ENCODE peak calls at places on chromosomes 2 and 18, in seven cellular contexts. One of them, this sample, is unnamed.
A peak's percentile ranks its signal among the peaks of the same experiment; 100 is the strongest.

GRCh38 chr2:61924895-61925663 is 19.6 kb downstream of the COMMD1 start:
- DNase-seq in HCT116: no peak
- DNase-seq in mucosa of descending colon: no peak
- DNase-seq in IMR-90: no peak
- DNase-seq in BJ: no peak
- DNase-seq in WERI-Rb-1: no peak
- DNase-seq in left ventricle myocardium inferior: no peak
- DNase-seq in this sample: no peak

GRCh38 chr2:94602466-94602865 is 268.8 kb upstream of the TEKT4 start:
- DNase-seq in mucosa of descending colon: no peak
- DNase-seq in IMR-90: no peak
- DNase-seq in left ventricle myocardium inferior: no peak
- DNase-seq in BJ: no peak
- DNase-seq in WERI-Rb-1: no peak
- DNase-seq in HCT116: no peak
- DNase-seq in this sample: no peak

GRCh38 chr2:232870002-232870765 is at the start of gene SNORC:
- DNase-seq in BJ: no peak
- DNase-seq in HCT116: no peak
- DNase-seq in WERI-Rb-1: no peak
- DNase-seq in mucosa of descending colon: no peak
- DNase-seq in left ventricle myocardium inferior: no peak
- DNase-seq in IMR-90: no peak
- DNase-seq in this sample: no peak

GRCh38 chr18:75492897-75493296 is 65.4 kb upstream of the SMIM21 start:
- DNase-seq in HCT116: no peak
- DNase-seq in IMR-90: no peak
- DNase-seq in left ventricle myocardium inferior: no peak
- DNase-seq in mucosa of descending colon: no peak
- DNase-seq in BJ: no peak
- DNase-seq in WERI-Rb-1: no peak
- DNase-seq in this sample: no peak

GRCh38 chr2:221570321-221571107 is 1.6 kb downstream of the EPHA4 start:
- DNase-seq in left ventricle myocardium inferior: no peak
- DNase-seq in WERI-Rb-1: peak; percentile 47
- DNase-seq in HCT116: no peak
- DNase-seq in BJ: no peak
- DNase-seq in mucosa of descending colon: peak; percentile 40
- DNase-seq in IMR-90: peak; percentile 31
- DNase-seq in this sample: peak; percentile 4

GRCh38 chr2:165911231-165911630 is 42.3 kb downstream of the TTC21B start:
- DNase-seq in IMR-90: peak; percentile 80
- DNase-seq in WERI-Rb-1: no peak
- DNase-seq in mucosa of descending colon: no peak
- DNase-seq in left ventricle myocardium inferior: no peak
- DNase-seq in HCT116: no peak
- DNase-seq in BJ: peak; percentile 45
- DNase-seq in this sample: no peak

GRCh38 chr18:53380063-53380639 is 844.3 kb downstream of the MBD2 start:
- DNase-seq in IMR-90: peak; percentile 31
- DNase-seq in left ventricle myocardium inferior: no peak
- DNase-seq in WERI-Rb-1: no peak
- DNase-seq in mucosa of descending colon: no peak
- DNase-seq in HCT116: peak; percentile 19
- DNase-seq in BJ: no peak
- DNase-seq in this sample: no peak

GRCh38 chr2:209368924-209369323 is 54.9 kb upstream of the MAP2 start:
- DNase-seq in mucosa of descending colon: peak; percentile 69
- DNase-seq in WERI-Rb-1: no peak
- DNase-seq in left ventricle myocardium inferior: peak; percentile 16
- DNase-seq in IMR-90: peak; percentile 58
- DNase-seq in HCT116: peak; percentile 97
- DNase-seq in BJ: peak; percentile 86
- DNase-seq in this sample: no peak

GRCh38 chr2:118122768-118123335 is 34.6 kb downstream of the INSIG2 start:
- DNase-seq in IMR-90: no peak
- DNase-seq in HCT116: peak; percentile 40
- DNase-seq in BJ: no peak
- DNase-seq in mucosa of descending colon: peak; percentile 18
- DNase-seq in WERI-Rb-1: no peak
- DNase-seq in left ventricle myocardium inferior: no peak
- DNase-seq in this sample: no peak

GRCh38 chr18:27185897-27186296 is 789 bp upstream of the CHST9 start:
- DNase-seq in IMR-90: no peak
- DNase-seq in BJ: no peak
- DNase-seq in HCT116: no peak
- DNase-seq in mucosa of descending colon: no peak
- DNase-seq in left ventricle myocardium inferior: no peak
- DNase-seq in WERI-Rb-1: no peak
- DNase-seq in this sample: no peak

GRCh38 chr18:75588412-75588811 is 160.9 kb upstream of the SMIM21 start:
- DNase-seq in IMR-90: no peak
- DNase-seq in BJ: no peak
- DNase-seq in WERI-Rb-1: no peak
- DNase-seq in HCT116: no peak
- DNase-seq in left ventricle myocardium inferior: no peak
- DNase-seq in mucosa of descending colon: no peak
- DNase-seq in this sample: no peak

GRCh38 chr2:109188485-109188868 is 59.5 kb downstream of the SH3RF3 start:
- DNase-seq in mucosa of descending colon: no peak
- DNase-seq in IMR-90: no peak
- DNase-seq in BJ: no peak
- DNase-seq in HCT116: no peak
- DNase-seq in WERI-Rb-1: no peak
- DNase-seq in left ventricle myocardium inferior: no peak
- DNase-seq in this sample: no peak

GRCh38 chr18:80105369-80106167 is 3.5 kb upstream of the ADNP2 start:
- DNase-seq in mucosa of descending colon: no peak
- DNase-seq in left ventricle myocardium inferior: no peak
- DNase-seq in BJ: no peak
- DNase-seq in IMR-90: no peak
- DNase-seq in HCT116: no peak
- DNase-seq in WERI-Rb-1: no peak
- DNase-seq in this sample: peak; percentile 18

GRCh38 chr2:84249140-84249539 is 209.9 kb downstream of the SUCLG1 start:
- DNase-seq in IMR-90: no peak
- DNase-seq in BJ: no peak
- DNase-seq in left ventricle myocardium inferior: no peak
- DNase-seq in mucosa of descending colon: no peak
- DNase-seq in WERI-Rb-1: no peak
- DNase-seq in HCT116: no peak
- DNase-seq in this sample: no peak

GRCh38 chr18:77191241-77191751 is 58.4 kb upstream of the GALR1 start:
- DNase-seq in HCT116: no peak
- DNase-seq in WERI-Rb-1: peak; percentile 67
- DNase-seq in left ventricle myocardium inferior: no peak
- DNase-seq in mucosa of descending colon: no peak
- DNase-seq in IMR-90: peak; percentile 68
- DNase-seq in BJ: no peak
- DNase-seq in this sample: no peak

DNA sequence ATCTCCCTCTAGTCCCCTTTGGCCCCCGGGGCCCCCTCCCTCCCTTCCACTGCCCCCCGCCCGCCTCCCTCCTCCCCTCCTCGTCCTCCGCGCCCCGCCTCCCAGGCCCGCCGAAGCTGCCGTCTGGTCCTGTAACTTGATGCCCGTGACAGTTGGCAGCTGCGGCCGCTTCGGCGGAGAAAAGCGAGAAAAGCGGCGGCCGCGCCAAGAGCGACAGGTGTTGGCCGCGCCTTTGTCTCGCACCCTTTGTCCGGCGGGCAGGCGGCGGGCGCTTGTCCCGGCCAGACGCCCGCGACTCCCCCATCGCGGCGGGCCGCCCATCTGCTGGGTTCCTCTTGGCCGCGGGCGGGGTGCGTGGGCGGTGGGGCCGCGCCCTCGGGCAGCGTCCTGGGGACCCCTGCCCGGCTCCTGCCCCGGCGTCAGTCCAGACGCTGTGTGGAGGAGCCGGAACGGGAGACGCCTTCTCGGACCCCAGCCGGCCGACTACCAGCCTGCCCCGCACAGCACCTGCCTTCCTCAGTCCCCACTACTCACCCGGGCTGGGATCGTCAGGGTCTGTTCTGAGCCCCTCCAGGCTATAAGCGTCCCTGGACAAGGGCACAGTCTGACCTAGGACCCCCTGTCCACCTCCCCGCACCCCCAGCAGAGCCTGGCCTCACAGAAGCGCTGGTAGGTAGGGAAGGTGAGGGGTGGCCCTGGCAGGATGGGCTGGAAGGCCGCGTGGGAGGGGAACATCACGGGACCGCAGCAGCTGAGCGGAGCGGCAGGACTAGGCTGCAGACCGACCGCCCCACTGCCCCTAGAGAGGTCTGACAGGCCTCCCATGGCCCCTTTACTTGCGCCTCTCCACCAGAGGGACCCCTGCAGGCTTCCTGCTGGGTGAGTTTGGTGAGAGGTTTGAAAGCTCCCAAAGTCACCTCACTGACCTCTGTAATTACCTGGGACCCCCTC is 1.2 kb upstream of the HES6 start:
- DNase-seq in WERI-Rb-1: peak; percentile 96
- DNase-seq in IMR-90: no peak
- DNase-seq in left ventricle myocardium inferior: peak; percentile 61
- DNase-seq in HCT116: peak; percentile 41
- DNase-seq in BJ: no peak
- DNase-seq in mucosa of descending colon: peak; percentile 76
- DNase-seq in this sample: peak; percentile 58
- TF ChIP-seq CTCF in WERI-Rb-1: peak; percentile 65
- TF ChIP-seq CTCF in IMR-90: no peak
- TF ChIP-seq CTCF in left ventricle myocardium inferior: no peak
- TF ChIP-seq CTCF in HCT116: no peak
- TF ChIP-seq CTCF in BJ: no peak
- TF ChIP-seq CTCF in mucosa of descending colon: no peak
- TF ChIP-seq CTCF in this sample: no peak

GRCh38 chr2:1486670-1487069 is 73.4 kb downstream of the TPO start:
- DNase-seq in WERI-Rb-1: no peak
- DNase-seq in HCT116: no peak
- DNase-seq in BJ: no peak
- DNase-seq in left ventricle myocardium inferior: no peak
- DNase-seq in IMR-90: no peak
- DNase-seq in mucosa of descending colon: no peak
- DNase-seq in this sample: no peak

GRCh38 chr2:1487758-1488715 is 74.8 kb downstream of the TPO start:
- DNase-seq in mucosa of descending colon: no peak
- DNase-seq in left ventricle myocardium inferior: no peak
- DNase-seq in IMR-90: no peak
- DNase-seq in BJ: no peak
- DNase-seq in WERI-Rb-1: no peak
- DNase-seq in HCT116: no peak
- DNase-seq in this sample: no peak

GRCh38 chr2:1489486-1489885 is 76.2 kb downstream of the TPO start:
- DNase-seq in IMR-90: no peak
- DNase-seq in HCT116: no peak
- DNase-seq in BJ: no peak
- DNase-seq in WERI-Rb-1: no peak
- DNase-seq in mucosa of descending colon: no peak
- DNase-seq in left ventricle myocardium inferior: no peak
- DNase-seq in this sample: no peak

GRCh38 chr2:1491751-1492150 is 78.5 kb downstream of the TPO start:
- DNase-seq in mucosa of descending colon: no peak
- DNase-seq in left ventricle myocardium inferior: no peak
- DNase-seq in WERI-Rb-1: no peak
- DNase-seq in IMR-90: no peak
- DNase-seq in HCT116: no peak
- DNase-seq in BJ: no peak
- DNase-seq in this sample: no peak

DNA sequence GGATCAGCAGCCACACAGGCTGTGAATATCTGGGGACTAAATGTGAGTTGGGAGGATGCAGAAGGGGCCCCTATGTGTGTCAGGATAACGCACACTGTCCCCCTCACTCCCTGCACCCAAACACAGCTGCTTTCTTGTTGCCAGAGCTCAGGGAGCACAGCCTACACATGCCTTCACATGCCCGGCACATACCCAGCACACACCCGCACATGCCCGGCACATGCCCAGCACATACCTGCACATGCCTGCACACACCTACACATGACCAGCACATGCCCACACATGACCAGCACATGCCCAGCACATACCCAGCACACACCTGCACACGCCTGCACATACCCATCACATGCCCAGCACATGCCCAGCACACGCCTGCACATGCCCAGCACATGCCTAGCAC is 75.6 kb downstream of the TPO start:
- DNase-seq in BJ: no peak
- DNase-seq in mucosa of descending colon: no peak
- DNase-seq in left ventricle myocardium inferior: no peak
- DNase-seq in WERI-Rb-1: no peak
- DNase-seq in HCT116: no peak
- DNase-seq in IMR-90: no peak
- DNase-seq in this sample: no peak
- H3K4me3 ChIP-seq in BJ: no peak overlapping the region
- H3K4me3 ChIP-seq in mucosa of descending colon: no peak overlapping the region
- H3K4me3 ChIP-seq in left ventricle myocardium inferior: no peak overlapping the region
- H3K4me3 ChIP-seq in WERI-Rb-1: no peak overlapping the region
- H3K4me3 ChIP-seq in HCT116: no peak overlapping the region
- H3K4me3 ChIP-seq in IMR-90: no peak overlapping the region
- H3K4me3 ChIP-seq in this sample: no peak overlapping the region

GRCh38 chr2:191394043-191394442 is 148.8 kb downstream of the MYO1B start:
- DNase-seq in BJ: no peak
- DNase-seq in WERI-Rb-1: no peak
- DNase-seq in left ventricle myocardium inferior: no peak
- DNase-seq in IMR-90: no peak
- DNase-seq in HCT116: no peak
- DNase-seq in mucosa of descending colon: no peak
- DNase-seq in this sample: no peak

GRCh38 chr2:191391171-191391570 is 146.0 kb downstream of the MYO1B start:
- DNase-seq in left ventricle myocardium inferior: no peak
- DNase-seq in WERI-Rb-1: no peak
- DNase-seq in IMR-90: no peak
- DNase-seq in mucosa of descending colon: no peak
- DNase-seq in HCT116: no peak
- DNase-seq in BJ: no peak
- DNase-seq in this sample: no peak

GRCh38 chr2:191401287-191401686 is 156.1 kb downstream of the MYO1B start:
- DNase-seq in WERI-Rb-1: no peak
- DNase-seq in mucosa of descending colon: no peak
- DNase-seq in IMR-90: peak; percentile 56
- DNase-seq in BJ: no peak
- DNase-seq in left ventricle myocardium inferior: no peak
- DNase-seq in HCT116: no peak
- DNase-seq in this sample: no peak

DNA sequence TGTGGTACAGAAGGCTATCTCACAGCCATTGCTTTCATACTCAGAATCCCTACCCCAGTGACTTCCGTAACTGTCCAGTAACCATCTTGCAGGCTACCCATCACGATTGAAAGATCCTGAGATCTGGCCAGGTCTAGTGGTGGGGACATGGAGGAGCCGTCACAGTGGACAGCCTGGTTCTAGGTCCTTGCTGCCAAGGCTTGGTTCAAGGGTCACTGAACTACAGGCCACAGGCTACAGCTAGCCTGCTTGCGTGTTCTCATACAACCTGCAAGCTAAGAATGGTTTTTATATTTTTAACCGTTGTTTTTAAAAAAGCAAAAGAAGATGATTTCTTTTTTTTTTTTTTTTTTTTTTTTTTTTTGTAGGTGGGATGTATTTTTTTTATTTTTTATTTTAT is 151.6 kb downstream of the MYO1B start:
- DNase-seq in HCT116: no peak
- DNase-seq in left ventricle myocardium inferior: no peak
- DNase-seq in BJ: no peak
- DNase-seq in WERI-Rb-1: no peak
- DNase-seq in IMR-90: no peak
- DNase-seq in mucosa of descending colon: no peak
- DNase-seq in this sample: no peak
- H3K36me3 ChIP-seq in HCT116: peaks cover 21% of the 10 kb centered on the region
- H3K36me3 ChIP-seq in left ventricle myocardium inferior: peaks cover 58% of the 10 kb centered on the region
- H3K36me3 ChIP-seq in BJ: peaks cover 12% of the 10 kb centered on the region
- H3K36me3 ChIP-seq in WERI-Rb-1: peaks cover 19% of the 10 kb centered on the region
- H3K36me3 ChIP-seq in IMR-90: peaks cover 54% of the 10 kb centered on the region
- H3K36me3 ChIP-seq in mucosa of descending colon: no peaks in the 10 kb centered on the region
- H3K36me3 ChIP-seq in this sample: no peaks in the 10 kb centered on the region

GRCh38 chr2:10022886-10023662 is 20.3 kb upstream of the KLF11 start:
- DNase-seq in HCT116: no peak
- DNase-seq in left ventricle myocardium inferior: no peak
- DNase-seq in BJ: no peak
- DNase-seq in IMR-90: no peak
- DNase-seq in WERI-Rb-1: no peak
- DNase-seq in mucosa of descending colon: no peak
- DNase-seq in this sample: no peak
- TF ChIP-seq CTCF in HCT116: no peak
- TF ChIP-seq CTCF in left ventricle myocardium inferior: peak; percentile 13
- TF ChIP-seq CTCF in BJ: peak; percentile 3
- TF ChIP-seq CTCF in IMR-90: no peak
- TF ChIP-seq CTCF in WERI-Rb-1: peak; percentile 55
- TF ChIP-seq CTCF in mucosa of descending colon: no peak
- TF ChIP-seq CTCF in this sample: peak; percentile 17

This sample was measured in GM06990.